ENCODE peak calls at places on chromosomes 3 and 15, in four cellular contexts. O is HCT116, Q is GM23248, T is mammary epithelial cell. V is an unnamed sample. For H3K36me3, the result is how much of the 10 kb centered on the place peaks cover.

GRCh38 chr15:32033186-32033890 is 3.0 kb downstream of the CHRNA7 start:
- DNase-seq in O (no peak), Q (no peak), T (no peak), V (no peak)

GRCh38 chr3:71476950-71477349 is 106.6 kb downstream of the FOXP1 start:
- DNase-seq in O (no peak), Q (no peak), T (no peak), V (no peak)

GRCh38 chr3:127200086-127200691 is 7.3 kb downstream of the PRR23E start:
- DNase-seq in O (no peak), Q (no peak), T (no peak), V (no peak)

GRCh38 chr15:41556657-41557056 is 2.4 kb upstream of the TYRO3 start:
- DNase-seq in O (no peak), Q (no peak), T (no peak), V (no peak)

GRCh38 chr3:28467414-28467813 is 118.8 kb upstream of the AZI2 start:
- DNase-seq in O (no peak), Q (peak), T (no peak), V (no peak)

GRCh38 chr3:136078421-136079364 is 113.2 kb downstream of the PPP2R3A start:
- DNase-seq in O (no peak), Q (peak), T (no peak), V (peak)

GRCh38 chr3:196772102-196772501 is 32.4 kb downstream of the PAK2 start:
- DNase-seq in O (no peak), Q (no peak), T (no peak), V (no peak)

GRCh38 chr3:120908030-120908802 is at the start of gene STXBP5L:
- DNase-seq in O (peak), Q (peak), T (peak), V (peak)

GRCh38 chr15:90837052-90837621 is 31.3 kb upstream of the FURIN start:
- DNase-seq in O (no peak), Q (no peak), T (no peak), V (no peak)

GRCh38 chr15:23095796-23096195 is 40.8 kb downstream of the GOLGA6L1 start:
- DNase-seq in O (no peak), Q (no peak), T (no peak), V (no peak)

GRCh38 chr3:4421121-4421520 is 45.9 kb downstream of the SUMF1 start:
- DNase-seq in O (no peak), Q (peak), T (peak), V (peak)

GRCh38 chr3:99627062-99627826 is 11.2 kb upstream of the COL8A1 start:
- DNase-seq in O (no peak), Q (peak), T (peak), V (no peak)

GRCh38 chr3:102106421-102107097 is 257.2 kb downstream of the NFKBIZ start:
- DNase-seq in O (no peak), Q (peak), T (peak), V (peak)

GRCh38 chr3:195556390-195556789 is 13.3 kb upstream of the PPP1R2 start:
- DNase-seq in O (no peak), Q (peak), T (no peak), V (no peak)

GRCh38 chr15:55552926-55553325 is 35.2 kb downstream of the PYGO1 start:
- DNase-seq in O (no peak), Q (peak), T (no peak), V (peak)

GRCh38 chr3:176789281-176789705 is 408.0 kb downstream of the TBL1XR1 start:
- DNase-seq in O (no peak), Q (no peak), T (peak), V (peak)

GRCh38 chr3:176631175-176631574 is 566.1 kb downstream of the TBL1XR1 start:
- DNase-seq in O (no peak), Q (peak), T (no peak), V (no peak)

GRCh38 chr15:79916424-79916823 is 19.6 kb upstream of the MTHFS start:
- DNase-seq in O (no peak), Q (no peak), T (no peak), V (no peak)

GRCh38 chr3:50950591-50950990 is 275.9 kb downstream of the DOCK3 start:
- DNase-seq in O (no peak), Q (no peak), T (no peak), V (no peak)

GRCh38 chr3:157999246-157999645 is 107.0 kb downstream of the SHOX2 start:
- DNase-seq in O (no peak), Q (peak), T (no peak), V (no peak)

GRCh38 chr3:99012051-99012450 is 110.6 kb upstream of the DCBLD2 start:
- DNase-seq in O (no peak), Q (peak), T (no peak), V (peak)

GRCh38 chr3:66938338-66938963 is 59.7 kb upstream of the KBTBD8 start:
- DNase-seq in O (peak), Q (peak), T (peak), V (peak)

GRCh38 chr15:72086010-72086697 is 31.8 kb downstream of the MYO9A start:
- DNase-seq in O (no peak), Q (no peak), T (no peak), V (no peak)

GRCh38 chr3:194565597-194566190 is 67.5 kb downstream of the TMEM44 start:
- DNase-seq in O (no peak), Q (peak), T (no peak), V (peak)

GRCh38 chr3:160129459-160130061 is 95.7 kb upstream of the C3orf80 start:
- DNase-seq in O (no peak), Q (peak), T (peak), V (peak)

GRCh38 chr15:92954578-92954977 is 54.5 kb downstream of the CHD2 start:
- DNase-seq in O (no peak), Q (peak), T (no peak), V (no peak)

GRCh38 chr15:31268911-31269784 is 57.5 kb upstream of the KLF13 start:
- DNase-seq in O (no peak), Q (no peak), T (no peak), V (no peak)

GRCh38 chr15:98403169-98403568 is 245.2 kb upstream of the IGF1R start:
- DNase-seq in O (no peak), Q (no peak), T (no peak), V (no peak)

GRCh38 chr15:66764067-66764428 is 62.0 kb downstream of the SMAD6 start:
- DNase-seq in O (no peak), Q (no peak), T (no peak), V (no peak)

GRCh38 chr15:71780349-71780976 is 29.9 kb upstream of the NR2E3 start:
- DNase-seq in O (no peak), Q (peak), T (peak), V (peak)

GRCh38 chr15:88695046-88695445 is 56.2 kb downstream of the ISG20 start:
- DNase-seq in O (no peak), Q (peak), T (peak), V (no peak)

GRCh38 chr15:99139276-99139675 is 34.4 kb downstream of the SYNM start:
- DNase-seq in O (no peak), Q (no peak), T (no peak), V (no peak)

GRCh38 chr3:190205739-190206138 is 85.0 kb upstream of the P3H2 start:
- DNase-seq in O (no peak), Q (peak), T (peak), V (peak)

GRCh38 chr3:189909573-189909972 is 211.1 kb downstream of the P3H2 start:
- DNase-seq in O (no peak), Q (no peak), T (peak), V (no peak)

GRCh38 chr3:178483704-178484103 is 52.5 kb upstream of the KCNMB2 start:
- DNase-seq in O (no peak), Q (peak), T (no peak), V (no peak)

GRCh38 chr15:76258460-76258859 is 52.8 kb downstream of the ETFA start:
- DNase-seq in O (no peak), Q (no peak), T (no peak), V (no peak)

GRCh38 chr15:40281057-40281850 is 1.6 kb downstream of the ANKRD63 start:
- DNase-seq in O (no peak), Q (no peak), T (no peak), V (no peak)
- H3K4me3 ChIP-seq in O (no peak), Q (no peak), T (no peak), V (no peak)

GRCh38 chr3:53845103-53845880 is 927 bp downstream of the CHDH start:
- DNase-seq in O (peak), Q (peak), T (peak), V (peak)
- TF ChIP-seq EZH2 in O (no peak), Q (no peak), T (peak), V (no peak)

DNA sequence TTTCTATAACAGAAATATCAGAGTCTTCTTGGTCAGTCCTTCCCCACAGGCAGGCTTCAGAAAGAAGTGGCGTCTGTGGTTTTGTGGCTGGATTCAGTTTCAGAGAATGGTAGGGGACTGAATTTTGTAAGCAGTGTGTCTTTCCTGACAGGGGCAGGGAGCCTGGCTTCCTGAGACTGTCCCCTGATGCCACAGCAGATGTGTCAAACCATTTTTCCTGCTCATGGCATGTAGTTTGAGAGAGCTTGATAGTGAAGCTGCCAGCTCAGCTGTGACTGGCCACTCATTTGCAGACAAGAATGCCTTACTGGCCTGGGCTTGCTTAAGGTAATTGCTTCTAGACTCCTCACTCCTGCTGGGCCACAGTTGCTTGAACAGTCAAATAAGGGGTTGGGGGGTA is 26.4 kb downstream of the LARS2 start:
- DNase-seq in O (no peak), Q (no peak), T (peak), V (no peak)
- H3K36me3 ChIP-seq in O (under half), Q (under half), T (under half), V (under half)

GRCh38 chr15:74396445-74397238 is 29.2 kb upstream of the CYP11A1 start:
- DNase-seq in O (peak), Q (peak), T (peak), V (peak)
- H3K4me3 ChIP-seq in O (peak), Q (no peak), T (no peak), V (no peak)

GRCh38 chr3:137760341-137761098 is 3.6 kb upstream of the SOX14 start:
- DNase-seq in O (no peak), Q (no peak), T (no peak), V (no peak)

GRCh38 chr3:137762674-137763593 is 1.2 kb upstream of the SOX14 start:
- DNase-seq in O (no peak), Q (no peak), T (no peak), V (no peak)

GRCh38 chr3:137761563-137762503 is 2.3 kb upstream of the SOX14 start:
- DNase-seq in O (no peak), Q (no peak), T (no peak), V (no peak)

GRCh38 chr3:137759505-137759904 is 4.6 kb upstream of the SOX14 start:
- DNase-seq in O (no peak), Q (no peak), T (no peak), V (no peak)

GRCh38 chr3:137761099-137761562 is 3.0 kb upstream of the SOX14 start:
- DNase-seq in O (no peak), Q (no peak), T (no peak), V (no peak)
- TF ChIP-seq EZH2 in O (no peak), Q (no peak), T (no peak), V (no peak)

GRCh38 chr3:40223856-40224255 is 85.7 kb upstream of the EIF1B start:
- DNase-seq in O (no peak), Q (no peak), T (no peak), V (no peak)
- H3K36me3 ChIP-seq in O (under half), Q (under half), T (under half), V (under half)

V was measured in astrocyte.